ENCODE peak calls at places on chromosome 21, in ten cellular contexts. E, H, C, D, K, Q, L, F, P and T are unnamed samples.

GRCh38 chr21:31900121-31900895 is 27.5 kb downstream of the HUNK start:
- DNase-seq in K (no peak), Q (no peak), F (no peak), D (no peak), C (no peak), H (no peak), E (no peak), P (no peak), L (no peak), T (no peak)

GRCh38 chr21:26842976-26843911 is 2.0 kb downstream of the ADAMTS1 start:
- DNase-seq in H (peak; percentile 98), D (peak; percentile 95), K (peak; percentile 98), L (no peak), P (peak; percentile 95), F (no peak), E (peak; percentile 95), Q (peak; percentile 97), C (no peak), T (peak; percentile 97)

GRCh38 chr21:27371065-27371464 is 404.2 kb upstream of the ADAMTS5 start:
- DNase-seq in H (no peak), E (no peak), D (no peak), L (no peak), P (no peak), C (no peak), Q (no peak), K (no peak), F (no peak), T (no peak)

GRCh38 chr21:44871576-44872265 is 1.8 kb downstream of the PTTG1IP start:
- DNase-seq in H (peak; percentile 82), L (no peak), C (no peak), Q (peak; percentile 77), E (peak; percentile 16), F (no peak), D (no peak), K (peak; percentile 94), P (no peak), T (peak; percentile 75)

GRCh38 chr21:44320847-44321246 is 18.3 kb downstream of the CFAP410 start:
- DNase-seq in P (no peak), D (no peak), K (no peak), Q (no peak), F (no peak), L (no peak), H (no peak), C (no peak), E (no peak), T (no peak)

GRCh38 chr21:36134820-36135390 is at the start of gene CBR3:
- DNase-seq in F (peak; percentile 37), E (peak; percentile 59), P (peak; percentile 59), D (peak; percentile 72), L (peak; percentile 29), C (no peak), K (peak; percentile 81), Q (peak; percentile 83), H (peak; percentile 75), T (peak; percentile 88)

GRCh38 chr21:44353200-44353970 is at the start of gene TRPM2:
- DNase-seq in H (peak; percentile 52), Q (no peak), P (peak; percentile 70), L (no peak), F (no peak), C (no peak), E (no peak), D (peak; percentile 72), K (peak; percentile 37), T (no peak)

GRCh38 chr21:44764319-44765230 is 37.0 kb downstream of the UBE2G2 start:
- DNase-seq in C (no peak), D (no peak), L (no peak), E (no peak), P (no peak), K (peak; percentile 22), F (no peak), H (no peak), Q (no peak), T (no peak)

GRCh38 chr21:44952929-44953627 is 13.2 kb downstream of the SLX9 start:
- DNase-seq in E (no peak), D (no peak), C (no peak), K (no peak), P (no peak), L (no peak), Q (no peak), F (no peak), H (no peak), T (no peak)

GRCh38 chr21:26948194-26948593 is 18.7 kb downstream of the ADAMTS5 start:
- DNase-seq in F (no peak), D (no peak), Q (no peak), P (no peak), L (no peak), E (no peak), C (no peak), H (no peak), K (no peak), T (no peak)

GRCh38 chr21:26964379-26964778 is 2.5 kb downstream of the ADAMTS5 start:
- DNase-seq in K (peak; percentile 80), L (no peak), P (peak; percentile 86), Q (peak; percentile 92), C (no peak), H (no peak), E (peak; percentile 83), D (peak; percentile 66), F (no peak), T (peak; percentile 90)

GRCh38 chr21:36491191-36491916 is 11.4 kb upstream of the CLDN14 start:
- DNase-seq in Q (no peak), F (no peak), K (peak; percentile 82), C (no peak), E (no peak), D (no peak), L (no peak), P (no peak), H (peak; percentile 38), T (no peak)

GRCh38 chr21:27104749-27105439 is 138.0 kb upstream of the ADAMTS5 start:
- DNase-seq in L (no peak), F (no peak), Q (no peak), E (no peak), D (no peak), C (no peak), K (peak; percentile 54), H (peak; percentile 64), P (no peak), T (no peak)

GRCh38 chr21:17987328-17987727 is 168.2 kb upstream of the C21orf91 start:
- DNase-seq in Q (no peak), H (no peak), K (no peak), E (no peak), F (no peak), D (no peak), P (no peak), C (no peak), L (no peak), T (no peak)

GRCh38 chr21:41045534-41046268 is 122.3 kb upstream of the BACE2 start:
- DNase-seq in D (no peak), E (peak; percentile 50), Q (no peak), P (no peak), C (no peak), L (no peak), F (no peak), K (no peak), H (no peak), T (no peak)

GRCh38 chr21:29196664-29197052 is 66.2 kb downstream of the MAP3K7CL start:
- DNase-seq in H (no peak), Q (no peak), L (no peak), P (no peak), C (no peak), E (no peak), F (no peak), D (no peak), K (peak; percentile 15), T (no peak)

GRCh38 chr21:43903451-43904091 is 38.5 kb downstream of the AGPAT3 start:
- DNase-seq in K (no peak), C (no peak), D (peak; percentile 52), H (no peak), P (no peak), F (no peak), L (no peak), E (no peak), Q (peak; percentile 65), T (no peak)

GRCh38 chr21:31491617-31492016 is 147.6 kb upstream of the TIAM1 start:
- DNase-seq in K (no peak), E (no peak), D (no peak), F (no peak), P (no peak), H (no peak), Q (no peak), L (no peak), C (no peak), T (no peak)

GRCh38 chr21:15894596-15894995 is 164.8 kb downstream of the USP25 start:
- DNase-seq in E (no peak), Q (no peak), F (no peak), H (peak; percentile 68), D (no peak), L (no peak), P (no peak), C (no peak), K (peak; percentile 51), T (no peak)

GRCh38 chr21:9756677-9757076 is 764.7 kb upstream of the TPTE start:
- DNase-seq in L (no peak), D (no peak), H (no peak), F (no peak), K (no peak), Q (no peak), C (no peak), P (no peak), E (no peak), T (no peak)
- H3K9me3 ChIP-seq in L (peaks cover 17% of the 10 kb centered on the region), D (peaks cover 5% of the 10 kb centered on the region), H (no peaks in the 10 kb centered on the region), F (peaks cover 5% of the 10 kb centered on the region), K (peaks cover 7% of the 10 kb centered on the region), Q (no peaks in the 10 kb centered on the region), C (peaks cover 14% of the 10 kb centered on the region), P (no peaks in the 10 kb centered on the region), E (no peaks in the 10 kb centered on the region), T (no peaks in the 10 kb centered on the region)

GRCh38 chr21:34857122-34857713 is 188.4 kb downstream of the CLIC6 start:
- DNase-seq in L (no peak), Q (no peak), H (no peak), F (no peak), C (no peak), E (peak; percentile 29), P (no peak), K (no peak), D (no peak), T (no peak)
- H3K36me3 ChIP-seq in L (peaks cover 93% of the 10 kb centered on the region), Q (no peaks in the 10 kb centered on the region), H (peaks cover 99% of the 10 kb centered on the region), F (peaks cover 88% of the 10 kb centered on the region), C (peaks cover 72% of the 10 kb centered on the region), E (no peaks in the 10 kb centered on the region), P (no peaks in the 10 kb centered on the region), K (peaks cover 99% of the 10 kb centered on the region), D (no peaks in the 10 kb centered on the region), T (peaks cover 85% of the 10 kb centered on the region)

DNA sequence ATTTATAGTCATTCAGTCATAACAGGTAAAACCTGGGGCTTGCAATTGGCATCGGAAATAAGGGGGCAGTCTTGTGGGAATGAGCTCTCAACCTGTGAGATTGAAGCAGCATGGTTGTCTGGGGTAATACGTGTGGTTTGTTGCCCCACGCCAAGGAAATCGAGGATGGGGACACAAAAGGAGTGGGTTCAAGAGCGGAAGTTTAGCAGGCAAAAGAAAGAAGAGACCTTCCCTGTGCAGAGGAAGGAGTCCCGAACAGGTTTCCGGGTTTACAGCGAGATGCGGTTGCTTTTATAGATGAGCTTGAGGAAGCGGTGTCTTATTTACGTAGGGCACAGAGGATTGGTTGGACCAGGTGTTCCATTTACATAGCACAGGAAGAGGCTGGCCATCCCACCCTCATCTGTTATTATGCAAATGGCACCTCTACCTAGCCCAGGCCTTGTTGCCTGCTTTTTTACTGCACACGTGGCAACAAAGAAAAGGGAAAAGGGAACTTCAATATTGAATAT is 37.3 kb downstream of the IFNAR1 start:
- DNase-seq in E (peak; percentile 5), F (peak; percentile 85), H (no peak), P (no peak), C (no peak), K (no peak), L (peak; percentile 88), D (no peak), Q (no peak), T (no peak)
- H3K4me3 ChIP-seq in E (no peak overlapping the region), F (peak overlapping the region; percentile 76), H (no peak overlapping the region), P (no peak overlapping the region), C (peak overlapping the region; percentile 2), K (peak overlapping the region; percentile 3), L (peak overlapping the region; percentile 91), D (peak overlapping the region; percentile 58), Q (no peak overlapping the region), T (no peak overlapping the region)

GRCh38 chr21:7951854-7952519 is 2569.4 kb upstream of the TPTE start:
- DNase-seq in D (no peak), Q (no peak), K (no peak), P (no peak), H (no peak), F (no peak), L (no peak), E (no peak), C (no peak), T (no peak)
- H3K9me3 ChIP-seq in D (no peaks in the 10 kb centered on the region), Q (peaks cover 40% of the 10 kb centered on the region), K (peaks cover 36% of the 10 kb centered on the region), P (no peaks in the 10 kb centered on the region), H (peaks cover 86% of the 10 kb centered on the region), F (peaks cover 8% of the 10 kb centered on the region), L (peaks cover 96% of the 10 kb centered on the region), E (peaks cover 8% of the 10 kb centered on the region), C (peaks cover 71% of the 10 kb centered on the region), T (peaks cover 78% of the 10 kb centered on the region)